ENCODE peak calls at places on chromosome 18, in eight cellular contexts. E, H, N, C, J, R, L and Y are unnamed samples.

GRCh38 chr18:48750485-48751175 is 200.1 kb downstream of the SMAD7 start:
- DNase-seq in R (no peak), J (no peak), N (peak; percentile 36), E (peak; percentile 57), C (no peak), L (no peak), H (no peak), Y (no peak)

GRCh38 chr18:8031496-8031895 is 464.4 kb downstream of the PTPRM start:
- DNase-seq in E (no peak), C (no peak), H (no peak), L (no peak), N (no peak), R (no peak), J (no peak), Y (no peak)

GRCh38 chr18:63773616-63774015 is 1.6 kb upstream of the SERPINB7 start:
- DNase-seq in H (no peak), C (no peak), R (no peak), J (no peak), L (no peak), N (no peak), E (no peak), Y (no peak)

GRCh38 chr18:13381907-13382682 is 163.5 kb downstream of the LDLRAD4 start:
- DNase-seq in N (peak; percentile 79), R (no peak), L (peak; percentile 10), J (no peak), H (no peak), E (peak; percentile 78), C (no peak), Y (no peak)

GRCh38 chr18:30987479-30988241 is 54.9 kb downstream of the DSC3 start:
- DNase-seq in C (no peak), R (no peak), J (no peak), E (peak; percentile 2), N (no peak), L (no peak), H (peak; percentile 75), Y (peak; percentile 53)

GRCh38 chr18:22093731-22094374 is 75.5 kb upstream of the GATA6 start:
- DNase-seq in R (no peak), H (no peak), C (no peak), J (no peak), E (no peak), N (no peak), L (no peak), Y (no peak)

GRCh38 chr18:26091047-26091630 is 726 bp upstream of the SS18 start:
- DNase-seq in H (no peak), L (no peak), N (peak; percentile 84), R (no peak), J (no peak), E (peak; percentile 90), C (peak; percentile 48), Y (peak; percentile 81)

GRCh38 chr18:72160504-72161445 is 383.4 kb downstream of the CBLN2 start:
- DNase-seq in E (no peak), N (no peak), H (no peak), J (no peak), R (no peak), L (peak; percentile 13), C (no peak), Y (no peak)

GRCh38 chr18:46893360-46893759 is 23.9 kb downstream of the PIAS2 start:
- DNase-seq in H (no peak), E (no peak), C (no peak), N (no peak), R (no peak), L (no peak), J (no peak), Y (no peak)

GRCh38 chr18:69882965-69883668 is 64.6 kb downstream of the CD226 start:
- DNase-seq in L (no peak), C (no peak), N (no peak), J (no peak), H (no peak), R (no peak), E (peak; percentile 41), Y (peak; percentile 1)

GRCh38 chr18:58687871-58688308 is 16.6 kb downstream of the MALT1 start:
- DNase-seq in L (no peak), N (no peak), J (no peak), R (no peak), C (no peak), E (no peak), H (no peak), Y (no peak)

GRCh38 chr18:56458770-56459450 is 179.5 kb downstream of the TXNL1 start:
- DNase-seq in H (no peak), R (no peak), J (no peak), N (no peak), C (no peak), E (no peak), L (no peak), Y (no peak)

GRCh38 chr18:61400714-61401113 is 67.5 kb downstream of the CDH20 start:
- DNase-seq in N (no peak), L (no peak), C (no peak), E (peak; percentile 75), R (no peak), J (no peak), H (peak; percentile 83), Y (peak; percentile 70)

GRCh38 chr18:50446629-50447028 is 71.8 kb downstream of the SKA1 start:
- DNase-seq in L (no peak), E (no peak), R (no peak), J (no peak), C (no peak), N (no peak), H (no peak), Y (no peak)

GRCh38 chr18:64287926-64288325 is 139.0 kb upstream of the LINC00305 start:
- DNase-seq in C (no peak), L (no peak), J (no peak), R (no peak), E (no peak), N (no peak), H (peak; percentile 36), Y (no peak)

GRCh38 chr18:35282353-35282752 is 7.7 kb downstream of the ZSCAN30 start:
- DNase-seq in N (no peak), E (peak; percentile 94), R (no peak), C (no peak), H (peak; percentile 86), J (no peak), L (no peak), Y (peak; percentile 95)

GRCh38 chr18:26655614-26656400 is 107.5 kb upstream of the KCTD1 start:
- DNase-seq in C (no peak), J (no peak), R (no peak), N (peak; percentile 61), L (no peak), H (peak; percentile 15), E (peak; percentile 75), Y (peak; percentile 61)

GRCh38 chr18:29560270-29560669 is 1383.3 kb upstream of the CDH2 start:
- DNase-seq in H (no peak), N (no peak), C (no peak), E (no peak), L (peak; percentile 53), J (no peak), R (no peak), Y (no peak)